ENCODE peak calls at places on chromosomes 7 and 10, in eight cellular contexts. O, F, I, H, G, N, R and K are unnamed samples. For H3K9me3, the result is how much of the 10 kb centered on the place peaks cover.

GRCh38 chr7:38215115-38215514 is 37.1 kb downstream of the STARD3NL start:
- DNase-seq in O (no peak), F (no peak), I (no peak), H (no peak), G (no peak), N (no peak), R (peak), K (peak)

GRCh38 chr10:23047201-23048050 is 48.0 kb upstream of the MSRB2 start:
- DNase-seq in O (no peak), F (no peak), I (peak), H (no peak), G (no peak), N (no peak), R (no peak), K (no peak)

GRCh38 chr7:142535123-142535779 is 214.0 kb upstream of the PRSS1 start:
- DNase-seq in O (peak), F (peak), I (peak), H (peak), G (peak), N (peak), R (peak), K (peak)

GRCh38 chr10:43304687-43305333 is 37.9 kb upstream of the RASGEF1A start:
- DNase-seq in O (peak), F (peak), I (peak), H (peak), G (peak), N (peak), R (peak), K (peak)

GRCh38 chr10:11058965-11059364 is 41.3 kb downstream of the CELF2 start:
- DNase-seq in O (no peak), F (no peak), I (no peak), H (no peak), G (no peak), N (peak), R (no peak), K (no peak)

GRCh38 chr10:112963835-112964234 is 13.8 kb downstream of the TCF7L2 start:
- DNase-seq in O (no peak), F (no peak), I (no peak), H (no peak), G (no peak), N (peak), R (no peak), K (no peak)

GRCh38 chr7:75756340-75757297 is 15.4 kb downstream of the CCL26 start:
- DNase-seq in O (no peak), F (peak), I (peak), H (no peak), G (peak), N (no peak), R (no peak), K (no peak)

GRCh38 chr7:139679731-139680594 is 97.8 kb downstream of the HIPK2 start:
- DNase-seq in O (no peak), F (no peak), I (no peak), H (no peak), G (no peak), N (peak), R (peak), K (no peak)

GRCh38 chr10:102118867-102119266 is 1.3 kb downstream of the LDB1 start:
- DNase-seq in O (peak), F (no peak), I (no peak), H (peak), G (peak), N (peak), R (peak), K (peak)

GRCh38 chr10:107144490-107144889 is 20.0 kb downstream of the SORCS1 start:
- DNase-seq in O (no peak), F (no peak), I (peak), H (no peak), G (peak), N (no peak), R (no peak), K (no peak)

GRCh38 chr7:18445483-18445882 is 50.1 kb upstream of the HDAC9 start:
- DNase-seq in O (no peak), F (no peak), I (no peak), H (no peak), G (no peak), N (no peak), R (no peak), K (no peak)

GRCh38 chr7:254337-255037 is 35.5 kb upstream of the FOXL3 start:
- DNase-seq in O (no peak), F (no peak), I (no peak), H (peak), G (no peak), N (no peak), R (no peak), K (no peak)

GRCh38 chr7:255038-255435 is 34.9 kb upstream of the FOXL3 start:
- DNase-seq in O (no peak), F (no peak), I (no peak), H (peak), G (no peak), N (no peak), R (no peak), K (peak)

GRCh38 chr7:252216-252965 is 37.6 kb upstream of the FOXL3 start:
- DNase-seq in O (no peak), F (no peak), I (no peak), H (no peak), G (no peak), N (no peak), R (no peak), K (no peak)

GRCh38 chr7:252981-253380 is 37.0 kb upstream of the FOXL3 start:
- DNase-seq in O (no peak), F (no peak), I (no peak), H (no peak), G (no peak), N (no peak), R (no peak), K (no peak)

GRCh38 chr7:253491-254336 is 36.3 kb upstream of the FOXL3 start:
- DNase-seq in O (no peak), F (no peak), I (no peak), H (peak), G (no peak), N (no peak), R (no peak), K (no peak)
- H3K9me3 ChIP-seq in O (under half), F (under half), I (under half), H (under half), G (under half), N (under half), R (under half), K (under half)

DNA sequence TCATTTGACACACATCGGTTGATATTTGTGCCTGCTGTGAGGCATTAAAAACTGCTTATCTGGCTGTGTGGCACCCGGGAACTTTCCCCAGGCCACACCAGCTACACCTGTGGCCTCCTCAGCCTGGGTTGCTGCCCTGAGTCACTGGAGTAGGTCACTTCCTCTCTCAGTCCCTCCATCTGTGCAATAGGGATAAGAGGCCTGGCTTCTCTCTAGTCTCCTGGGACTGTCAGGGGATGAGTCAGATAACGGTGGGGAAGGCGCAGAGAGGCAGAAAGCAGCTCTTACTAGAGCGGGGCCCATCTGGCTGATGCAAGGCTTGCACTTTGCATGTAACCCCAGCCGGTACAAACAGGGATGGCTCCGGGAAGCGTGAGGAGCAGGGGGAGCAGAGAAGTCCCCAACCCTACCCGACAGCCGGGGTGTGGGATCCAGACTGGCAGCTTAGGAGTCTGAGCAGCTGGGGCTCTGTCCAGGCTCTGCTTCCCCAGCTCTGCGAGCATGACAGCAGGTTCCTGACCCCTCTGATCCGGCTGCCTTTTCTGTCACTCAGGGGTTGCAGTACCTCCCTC is 34.0 kb downstream of the DNAJB12 start:
- DNase-seq in O (peak), F (peak), I (peak), H (peak), G (peak), N (peak), R (peak), K (no peak)
- H3K4me3 ChIP-seq in O (no peak), F (no peak), I (no peak), H (no peak), G (no peak), N (no peak), R (no peak), K (no peak)

GRCh38 chr10:85026878-85027467 is 698.6 kb downstream of the CCSER2 start:
- DNase-seq in O (no peak), F (no peak), I (no peak), H (no peak), G (no peak), N (no peak), R (no peak), K (no peak)
- H3K9me3 ChIP-seq in O (under half), F (under half), I (under half), H (under half), G (under half), N (under half), R (under half), K (under half)

DNA sequence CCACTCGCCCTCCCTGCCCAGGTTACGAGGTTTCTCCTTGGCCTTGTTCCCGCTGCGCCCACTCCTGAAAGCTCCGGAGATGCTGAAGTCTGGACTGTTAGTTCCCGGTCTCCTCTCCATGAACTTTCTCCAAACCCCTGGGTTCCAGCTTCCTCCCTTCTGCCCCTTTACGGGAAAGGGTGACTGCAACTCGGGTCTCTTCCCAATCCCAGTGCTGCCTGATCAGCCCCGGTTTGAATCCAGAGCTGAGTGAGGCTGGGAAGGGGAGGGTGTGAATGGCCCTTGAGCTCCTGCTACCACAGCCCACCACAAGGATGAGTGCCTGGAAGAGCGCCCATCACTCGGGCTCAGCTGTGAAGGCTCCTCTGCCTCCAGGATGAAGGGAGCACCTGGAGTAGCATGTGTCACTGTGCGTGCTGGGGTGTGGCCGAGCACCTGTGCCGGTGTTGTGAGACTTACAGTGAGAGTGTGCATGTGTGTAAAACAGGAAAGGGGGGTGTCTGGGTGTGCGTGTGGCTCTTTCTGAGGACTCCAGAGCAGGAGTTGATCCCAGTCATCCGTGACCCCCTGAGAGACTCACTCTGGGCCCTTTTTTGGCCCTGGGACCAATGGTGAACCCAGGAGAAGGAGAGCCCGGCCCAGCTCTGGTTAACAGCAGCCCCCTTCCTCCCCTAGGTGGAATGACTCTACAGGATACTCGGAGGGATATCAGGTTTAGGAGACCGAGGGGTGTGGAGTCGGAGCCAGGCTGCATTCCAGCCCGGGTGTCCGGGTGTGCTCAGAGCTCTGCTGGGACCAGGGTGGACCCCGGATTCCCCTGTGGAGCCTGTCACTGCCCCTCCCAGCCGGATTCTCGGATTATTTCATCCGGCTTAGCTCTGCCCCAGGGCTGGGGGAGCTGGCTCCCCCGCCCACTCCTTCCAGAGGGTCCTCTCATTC is 1.1 kb upstream of the ZNF467 start:
- DNase-seq in O (no peak), F (no peak), I (peak), H (no peak), G (peak), N (no peak), R (peak), K (peak)
- H3K4me3 ChIP-seq in O (peak), F (no peak), I (peak), H (no peak), G (peak), N (no peak), R (peak), K (no peak)

DNA sequence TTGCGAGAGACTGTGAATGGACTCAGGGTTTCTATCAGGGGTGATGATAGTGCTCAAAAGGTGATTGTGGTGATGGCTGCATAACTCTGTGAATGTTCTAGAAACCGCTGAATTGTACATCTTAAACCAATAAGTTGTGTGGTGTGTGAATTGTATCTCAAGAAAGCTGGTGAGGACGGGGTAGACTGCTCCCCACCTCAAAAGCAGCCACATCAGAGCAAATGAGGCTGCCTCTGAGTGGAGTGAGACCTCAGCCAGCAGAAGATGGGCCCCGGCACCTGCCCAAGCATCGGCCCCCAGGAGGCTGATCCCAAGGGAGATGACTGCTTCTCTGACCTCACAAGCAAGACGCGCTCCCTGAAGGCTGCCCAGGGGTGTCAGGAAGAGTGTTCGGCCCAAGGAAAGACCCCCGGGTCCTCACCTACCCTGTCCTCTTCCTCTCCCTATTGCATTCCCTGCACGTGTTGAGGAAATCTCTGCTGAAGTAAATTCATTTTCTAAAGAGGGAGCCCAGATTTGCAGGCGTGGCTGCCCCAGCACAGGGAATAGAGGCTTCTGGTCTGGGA is 279.3 kb upstream of the SHH start:
- DNase-seq in O (no peak), F (no peak), I (no peak), H (no peak), G (no peak), N (no peak), R (no peak), K (no peak)
- H3K9me3 ChIP-seq in O (under half), F (under half), I (under half), H (under half), G (under half), N (under half), R (under half), K (under half)

GRCh38 chr7:106869954-106870353 is 4.9 kb downstream of the PIK3CG start:
- DNase-seq in O (no peak), F (no peak), I (no peak), H (no peak), G (no peak), N (no peak), R (no peak), K (no peak)
- H3K4me3 ChIP-seq in O (no peak), F (peak), I (no peak), H (no peak), G (no peak), N (no peak), R (no peak), K (no peak)